ENCODE peak calls at places on chromosomes 2 and 18, in four cellular contexts. P, L, K and Y are unnamed samples.

GRCh38 chr2:212908682-212909435 is 242.6 kb downstream of the IKZF2 start:
- DNase-seq in K (no peak), L (peak), P (no peak), Y (no peak)

GRCh38 chr2:195671563-195671962 is 14.5 kb downstream of the SLC39A10 start:
- DNase-seq in L (peak), K (no peak), P (no peak), Y (no peak)

GRCh38 chr2:216320852-216321251 is 51.4 kb downstream of the MARCHF4 start:
- DNase-seq in K (no peak), L (peak), P (no peak), Y (no peak)

GRCh38 chr18:47050468-47050867 is 15.0 kb upstream of the ELOA2 start:
- DNase-seq in L (peak), K (no peak), P (peak), Y (peak)

GRCh38 chr2:55168221-55169154 is 63.6 kb downstream of the CLHC1 start:
- DNase-seq in K (peak), L (peak), P (peak), Y (peak)

GRCh38 chr18:32091724-32092421 is at the start of gene RNF138:
- DNase-seq in L (peak), P (peak), K (peak), Y (peak)

GRCh38 chr2:105323117-105323516 is 6.4 kb downstream of the TGFBRAP1 start:
- DNase-seq in K (no peak), P (no peak), L (no peak), Y (no peak)

GRCh38 chr2:158024288-158024898 is 77.3 kb upstream of the UPP2 start:
- DNase-seq in P (peak), K (peak), L (peak), Y (peak)

GRCh38 chr18:34592961-34593382 is 117.1 kb upstream of the DTNA start:
- DNase-seq in K (no peak), P (no peak), L (peak), Y (peak)

GRCh38 chr2:232999354-232999753 is 13.7 kb downstream of the NGEF start:
- DNase-seq in P (no peak), K (no peak), L (no peak), Y (peak)

GRCh38 chr2:216636570-216637450 is 3.6 kb downstream of the IGFBP2 start:
- DNase-seq in P (peak), K (no peak), L (no peak), Y (peak)

GRCh38 chr2:200177971-200178911 is 128.3 kb upstream of the SPATS2L start:
- DNase-seq in L (peak), P (no peak), K (no peak), Y (no peak)

GRCh38 chr18:72848534-72849237 is 19.1 kb downstream of the NETO1 start:
- DNase-seq in L (no peak), P (no peak), K (no peak), Y (peak)

GRCh38 chr2:195322324-195322723 is 334.7 kb upstream of the SLC39A10 start:
- DNase-seq in L (no peak), P (peak), K (no peak), Y (no peak)

GRCh38 chr2:217853301-217853881 is 149.4 kb downstream of the TNS1 start:
- DNase-seq in L (peak), K (no peak), P (no peak), Y (peak)

GRCh38 chr18:79380816-79381806 is 14.6 kb upstream of the NFATC1 start:
- DNase-seq in P (peak), K (peak), L (peak), Y (peak)

GRCh38 chr2:10190737-10191532 is 68.4 kb downstream of the RRM2 start:
- DNase-seq in K (no peak), L (no peak), P (no peak), Y (no peak)

GRCh38 chr2:170177950-170178781 is at the start of gene MYO3B:
- DNase-seq in K (no peak), P (no peak), L (peak), Y (peak)

GRCh38 chr2:10009811-10010781 is 33.3 kb upstream of the KLF11 start:
- DNase-seq in K (no peak), L (peak), P (no peak), Y (no peak)

GRCh38 chr2:130337735-130338325 is 4.9 kb upstream of the IMP4 start:
- DNase-seq in K (no peak), L (peak), P (no peak), Y (peak)

GRCh38 chr18:8754995-8755955 is 49.9 kb downstream of the MTCL1 start:
- DNase-seq in K (peak), L (peak), P (no peak), Y (no peak)